ENCODE peak calls at places on chromosomes 12 and 14, in eight cellular contexts. One of them, this sample, is unnamed.

GRCh38 chr12:20264608-20265114 is 103.7 kb upstream of the PDE3A start:
- DNase-seq in stimulated activated CD8-positive, alpha-beta memory T cell treated with anti-CD3 and anti-CD28 coated beads, Interleukin-2, amount 100 ng/mL, for 1 hour: no peak
- DNase-seq in mucosa of gallbladder: no peak
- DNase-seq in NCI-H1092: no peak
- DNase-seq in stimulated activated CD4-positive, alpha-beta T cell treated with anti-CD3 and anti-CD28 coated beads, Interleukin-15, amount 100 ng/mL, for 1 hour: no peak
- DNase-seq in psoas muscle: no peak
- DNase-seq in heart left ventricle: no peak
- DNase-seq in hypothalamus: no peak
- DNase-seq in this sample: no peak

GRCh38 chr14:94139421-94139820 is 10.0 kb upstream of the IFI27L2 start:
- DNase-seq in stimulated activated CD8-positive, alpha-beta memory T cell treated with anti-CD3 and anti-CD28 coated beads, Interleukin-2, amount 100 ng/mL, for 1 hour: no peak
- DNase-seq in mucosa of gallbladder: no peak
- DNase-seq in NCI-H1092: no peak
- DNase-seq in stimulated activated CD4-positive, alpha-beta T cell treated with anti-CD3 and anti-CD28 coated beads, Interleukin-15, amount 100 ng/mL, for 1 hour: no peak
- DNase-seq in psoas muscle: no peak
- DNase-seq in heart left ventricle: no peak
- DNase-seq in hypothalamus: no peak
- DNase-seq in this sample: no peak

GRCh38 chr12:22043943-22044342 is 2.1 kb upstream of the CMAS start:
- DNase-seq in stimulated activated CD8-positive, alpha-beta memory T cell treated with anti-CD3 and anti-CD28 coated beads, Interleukin-2, amount 100 ng/mL, for 1 hour: no peak
- DNase-seq in mucosa of gallbladder: no peak
- DNase-seq in NCI-H1092: no peak
- DNase-seq in stimulated activated CD4-positive, alpha-beta T cell treated with anti-CD3 and anti-CD28 coated beads, Interleukin-15, amount 100 ng/mL, for 1 hour: no peak
- DNase-seq in psoas muscle: no peak
- DNase-seq in heart left ventricle: no peak
- DNase-seq in hypothalamus: no peak
- DNase-seq in this sample: no peak

GRCh38 chr14:64971890-64972785 is at the start of gene RAB15:
- DNase-seq in stimulated activated CD8-positive, alpha-beta memory T cell treated with anti-CD3 and anti-CD28 coated beads, Interleukin-2, amount 100 ng/mL, for 1 hour: no peak
- DNase-seq in mucosa of gallbladder: no peak
- DNase-seq in NCI-H1092: peak
- DNase-seq in stimulated activated CD4-positive, alpha-beta T cell treated with anti-CD3 and anti-CD28 coated beads, Interleukin-15, amount 100 ng/mL, for 1 hour: no peak
- DNase-seq in psoas muscle: peak
- DNase-seq in heart left ventricle: peak
- DNase-seq in hypothalamus: no peak
- DNase-seq in this sample: no peak

GRCh38 chr14:50343424-50343823 is 31.3 kb downstream of the DMAC2L start:
- DNase-seq in stimulated activated CD8-positive, alpha-beta memory T cell treated with anti-CD3 and anti-CD28 coated beads, Interleukin-2, amount 100 ng/mL, for 1 hour: no peak
- DNase-seq in mucosa of gallbladder: no peak
- DNase-seq in NCI-H1092: no peak
- DNase-seq in stimulated activated CD4-positive, alpha-beta T cell treated with anti-CD3 and anti-CD28 coated beads, Interleukin-15, amount 100 ng/mL, for 1 hour: no peak
- DNase-seq in psoas muscle: no peak
- DNase-seq in heart left ventricle: no peak
- DNase-seq in hypothalamus: no peak
- DNase-seq in this sample: no peak

GRCh38 chr12:124923906-124924734 is 9.7 kb upstream of the UBC start:
- DNase-seq in stimulated activated CD8-positive, alpha-beta memory T cell treated with anti-CD3 and anti-CD28 coated beads, Interleukin-2, amount 100 ng/mL, for 1 hour: no peak
- DNase-seq in mucosa of gallbladder: no peak
- DNase-seq in NCI-H1092: no peak
- DNase-seq in stimulated activated CD4-positive, alpha-beta T cell treated with anti-CD3 and anti-CD28 coated beads, Interleukin-15, amount 100 ng/mL, for 1 hour: no peak
- DNase-seq in psoas muscle: no peak
- DNase-seq in heart left ventricle: no peak
- DNase-seq in hypothalamus: no peak
- DNase-seq in this sample: no peak

GRCh38 chr14:75259510-75259855 is 19.1 kb upstream of the FOS start:
- DNase-seq in stimulated activated CD8-positive, alpha-beta memory T cell treated with anti-CD3 and anti-CD28 coated beads, Interleukin-2, amount 100 ng/mL, for 1 hour: no peak
- DNase-seq in mucosa of gallbladder: no peak
- DNase-seq in NCI-H1092: no peak
- DNase-seq in stimulated activated CD4-positive, alpha-beta T cell treated with anti-CD3 and anti-CD28 coated beads, Interleukin-15, amount 100 ng/mL, for 1 hour: no peak
- DNase-seq in psoas muscle: no peak
- DNase-seq in heart left ventricle: no peak
- DNase-seq in hypothalamus: no peak
- DNase-seq in this sample: no peak

GRCh38 chr12:132171968-132172521 is 27.8 kb downstream of the NOC4L start:
- DNase-seq in stimulated activated CD8-positive, alpha-beta memory T cell treated with anti-CD3 and anti-CD28 coated beads, Interleukin-2, amount 100 ng/mL, for 1 hour: no peak
- DNase-seq in mucosa of gallbladder: no peak
- DNase-seq in NCI-H1092: no peak
- DNase-seq in stimulated activated CD4-positive, alpha-beta T cell treated with anti-CD3 and anti-CD28 coated beads, Interleukin-15, amount 100 ng/mL, for 1 hour: no peak
- DNase-seq in psoas muscle: no peak
- DNase-seq in heart left ventricle: peak
- DNase-seq in hypothalamus: no peak
- DNase-seq in this sample: no peak

GRCh38 chr12:114003286-114003685 is 37.2 kb upstream of the RBM19 start:
- DNase-seq in stimulated activated CD8-positive, alpha-beta memory T cell treated with anti-CD3 and anti-CD28 coated beads, Interleukin-2, amount 100 ng/mL, for 1 hour: no peak
- DNase-seq in mucosa of gallbladder: no peak
- DNase-seq in NCI-H1092: no peak
- DNase-seq in stimulated activated CD4-positive, alpha-beta T cell treated with anti-CD3 and anti-CD28 coated beads, Interleukin-15, amount 100 ng/mL, for 1 hour: no peak
- DNase-seq in psoas muscle: no peak
- DNase-seq in heart left ventricle: no peak
- DNase-seq in hypothalamus: no peak
- DNase-seq in this sample: no peak

GRCh38 chr12:123225443-123225842 is 7.5 kb downstream of the MPHOSPH9 start:
- DNase-seq in stimulated activated CD8-positive, alpha-beta memory T cell treated with anti-CD3 and anti-CD28 coated beads, Interleukin-2, amount 100 ng/mL, for 1 hour: no peak
- DNase-seq in mucosa of gallbladder: no peak
- DNase-seq in NCI-H1092: no peak
- DNase-seq in stimulated activated CD4-positive, alpha-beta T cell treated with anti-CD3 and anti-CD28 coated beads, Interleukin-15, amount 100 ng/mL, for 1 hour: no peak
- DNase-seq in psoas muscle: no peak
- DNase-seq in heart left ventricle: no peak
- DNase-seq in hypothalamus: no peak
- DNase-seq in this sample: no peak

GRCh38 chr14:101729382-101729781 is 32.1 kb upstream of the PPP2R5C start:
- DNase-seq in stimulated activated CD8-positive, alpha-beta memory T cell treated with anti-CD3 and anti-CD28 coated beads, Interleukin-2, amount 100 ng/mL, for 1 hour: no peak
- DNase-seq in mucosa of gallbladder: no peak
- DNase-seq in NCI-H1092: no peak
- DNase-seq in stimulated activated CD4-positive, alpha-beta T cell treated with anti-CD3 and anti-CD28 coated beads, Interleukin-15, amount 100 ng/mL, for 1 hour: no peak
- DNase-seq in psoas muscle: no peak
- DNase-seq in heart left ventricle: no peak
- DNase-seq in hypothalamus: no peak
- DNase-seq in this sample: no peak

GRCh38 chr12:42511656-42512055 is 77.9 kb downstream of the PRICKLE1 start:
- DNase-seq in stimulated activated CD8-positive, alpha-beta memory T cell treated with anti-CD3 and anti-CD28 coated beads, Interleukin-2, amount 100 ng/mL, for 1 hour: no peak
- DNase-seq in mucosa of gallbladder: no peak
- DNase-seq in NCI-H1092: no peak
- DNase-seq in stimulated activated CD4-positive, alpha-beta T cell treated with anti-CD3 and anti-CD28 coated beads, Interleukin-15, amount 100 ng/mL, for 1 hour: no peak
- DNase-seq in psoas muscle: no peak
- DNase-seq in heart left ventricle: no peak
- DNase-seq in hypothalamus: no peak
- DNase-seq in this sample: no peak

GRCh38 chr12:40336573-40337199 is 111.9 kb downstream of the LRRK2 start:
- DNase-seq in stimulated activated CD8-positive, alpha-beta memory T cell treated with anti-CD3 and anti-CD28 coated beads, Interleukin-2, amount 100 ng/mL, for 1 hour: no peak
- DNase-seq in mucosa of gallbladder: no peak
- DNase-seq in NCI-H1092: no peak
- DNase-seq in stimulated activated CD4-positive, alpha-beta T cell treated with anti-CD3 and anti-CD28 coated beads, Interleukin-15, amount 100 ng/mL, for 1 hour: no peak
- DNase-seq in psoas muscle: no peak
- DNase-seq in heart left ventricle: no peak
- DNase-seq in hypothalamus: no peak
- DNase-seq in this sample: no peak

GRCh38 chr14:23827100-23827892 is 126.3 kb upstream of the DHRS4 start:
- DNase-seq in stimulated activated CD8-positive, alpha-beta memory T cell treated with anti-CD3 and anti-CD28 coated beads, Interleukin-2, amount 100 ng/mL, for 1 hour: no peak
- DNase-seq in mucosa of gallbladder: no peak
- DNase-seq in NCI-H1092: no peak
- DNase-seq in stimulated activated CD4-positive, alpha-beta T cell treated with anti-CD3 and anti-CD28 coated beads, Interleukin-15, amount 100 ng/mL, for 1 hour: no peak
- DNase-seq in psoas muscle: no peak
- DNase-seq in heart left ventricle: no peak
- DNase-seq in hypothalamus: no peak
- DNase-seq in this sample: no peak

GRCh38 chr14:54747616-54748015 is 155.0 kb downstream of the GCH1 start:
- DNase-seq in stimulated activated CD8-positive, alpha-beta memory T cell treated with anti-CD3 and anti-CD28 coated beads, Interleukin-2, amount 100 ng/mL, for 1 hour: no peak
- DNase-seq in mucosa of gallbladder: no peak
- DNase-seq in NCI-H1092: no peak
- DNase-seq in stimulated activated CD4-positive, alpha-beta T cell treated with anti-CD3 and anti-CD28 coated beads, Interleukin-15, amount 100 ng/mL, for 1 hour: no peak
- DNase-seq in psoas muscle: no peak
- DNase-seq in heart left ventricle: no peak
- DNase-seq in hypothalamus: no peak
- DNase-seq in this sample: no peak

GRCh38 chr12:25348290-25348689 is 97.6 kb upstream of the KRAS start:
- DNase-seq in stimulated activated CD8-positive, alpha-beta memory T cell treated with anti-CD3 and anti-CD28 coated beads, Interleukin-2, amount 100 ng/mL, for 1 hour: no peak
- DNase-seq in mucosa of gallbladder: no peak
- DNase-seq in NCI-H1092: no peak
- DNase-seq in stimulated activated CD4-positive, alpha-beta T cell treated with anti-CD3 and anti-CD28 coated beads, Interleukin-15, amount 100 ng/mL, for 1 hour: no peak
- DNase-seq in psoas muscle: no peak
- DNase-seq in heart left ventricle: no peak
- DNase-seq in hypothalamus: no peak
- DNase-seq in this sample: no peak

GRCh38 chr12:129681151-129681550 is 222.7 kb downstream of the TMEM132D start:
- DNase-seq in stimulated activated CD8-positive, alpha-beta memory T cell treated with anti-CD3 and anti-CD28 coated beads, Interleukin-2, amount 100 ng/mL, for 1 hour: no peak
- DNase-seq in mucosa of gallbladder: no peak
- DNase-seq in NCI-H1092: no peak
- DNase-seq in stimulated activated CD4-positive, alpha-beta T cell treated with anti-CD3 and anti-CD28 coated beads, Interleukin-15, amount 100 ng/mL, for 1 hour: no peak
- DNase-seq in psoas muscle: no peak
- DNase-seq in heart left ventricle: no peak
- DNase-seq in hypothalamus: no peak
- DNase-seq in this sample: no peak

GRCh38 chr12:72323881-72324280 is 51.7 kb downstream of the TRHDE start:
- DNase-seq in stimulated activated CD8-positive, alpha-beta memory T cell treated with anti-CD3 and anti-CD28 coated beads, Interleukin-2, amount 100 ng/mL, for 1 hour: no peak
- DNase-seq in mucosa of gallbladder: no peak
- DNase-seq in NCI-H1092: no peak
- DNase-seq in stimulated activated CD4-positive, alpha-beta T cell treated with anti-CD3 and anti-CD28 coated beads, Interleukin-15, amount 100 ng/mL, for 1 hour: no peak
- DNase-seq in psoas muscle: no peak
- DNase-seq in heart left ventricle: no peak
- DNase-seq in hypothalamus: no peak
- DNase-seq in this sample: no peak

GRCh38 chr12:77894548-77894947 is 63.9 kb downstream of the NAV3 start:
- DNase-seq in stimulated activated CD8-positive, alpha-beta memory T cell treated with anti-CD3 and anti-CD28 coated beads, Interleukin-2, amount 100 ng/mL, for 1 hour: no peak
- DNase-seq in mucosa of gallbladder: no peak
- DNase-seq in NCI-H1092: no peak
- DNase-seq in stimulated activated CD4-positive, alpha-beta T cell treated with anti-CD3 and anti-CD28 coated beads, Interleukin-15, amount 100 ng/mL, for 1 hour: no peak
- DNase-seq in psoas muscle: no peak
- DNase-seq in heart left ventricle: no peak
- DNase-seq in hypothalamus: no peak
- DNase-seq in this sample: no peak

GRCh38 chr14:65132855-65133254 is 30.5 kb upstream of the MAX start:
- DNase-seq in stimulated activated CD8-positive, alpha-beta memory T cell treated with anti-CD3 and anti-CD28 coated beads, Interleukin-2, amount 100 ng/mL, for 1 hour: no peak
- DNase-seq in mucosa of gallbladder: no peak
- DNase-seq in NCI-H1092: no peak
- DNase-seq in stimulated activated CD4-positive, alpha-beta T cell treated with anti-CD3 and anti-CD28 coated beads, Interleukin-15, amount 100 ng/mL, for 1 hour: no peak
- DNase-seq in psoas muscle: no peak
- DNase-seq in heart left ventricle: no peak
- DNase-seq in hypothalamus: no peak
- DNase-seq in this sample: no peak

GRCh38 chr12:53078425-53079225 is 565 bp downstream of the SPRYD3 start:
- DNase-seq in stimulated activated CD8-positive, alpha-beta memory T cell treated with anti-CD3 and anti-CD28 coated beads, Interleukin-2, amount 100 ng/mL, for 1 hour: no peak
- DNase-seq in mucosa of gallbladder: no peak
- DNase-seq in NCI-H1092: no peak
- DNase-seq in stimulated activated CD4-positive, alpha-beta T cell treated with anti-CD3 and anti-CD28 coated beads, Interleukin-15, amount 100 ng/mL, for 1 hour: no peak
- DNase-seq in psoas muscle: no peak
- DNase-seq in heart left ventricle: no peak
- DNase-seq in hypothalamus: no peak
- DNase-seq in this sample: no peak

GRCh38 chr12:107586256-107586970 is 99.2 kb upstream of the PWP1 start:
- DNase-seq in stimulated activated CD8-positive, alpha-beta memory T cell treated with anti-CD3 and anti-CD28 coated beads, Interleukin-2, amount 100 ng/mL, for 1 hour: no peak
- DNase-seq in mucosa of gallbladder: no peak
- DNase-seq in NCI-H1092: no peak
- DNase-seq in stimulated activated CD4-positive, alpha-beta T cell treated with anti-CD3 and anti-CD28 coated beads, Interleukin-15, amount 100 ng/mL, for 1 hour: no peak
- DNase-seq in psoas muscle: no peak
- DNase-seq in heart left ventricle: no peak
- DNase-seq in hypothalamus: no peak
- DNase-seq in this sample: no peak

GRCh38 chr14:27938392-27938791 is 828.2 kb upstream of the FOXG1 start:
- DNase-seq in stimulated activated CD8-positive, alpha-beta memory T cell treated with anti-CD3 and anti-CD28 coated beads, Interleukin-2, amount 100 ng/mL, for 1 hour: no peak
- DNase-seq in mucosa of gallbladder: no peak
- DNase-seq in NCI-H1092: no peak
- DNase-seq in stimulated activated CD4-positive, alpha-beta T cell treated with anti-CD3 and anti-CD28 coated beads, Interleukin-15, amount 100 ng/mL, for 1 hour: no peak
- DNase-seq in psoas muscle: no peak
- DNase-seq in heart left ventricle: no peak
- DNase-seq in hypothalamus: no peak
- DNase-seq in this sample: no peak

This sample was measured in GOT3.